ENCODE peak calls at places on chromosomes 13 and 19, in seven cellular contexts. A is mesenteric fat pad; O is endothelial cell; U is H7; B is neural progenitor cell; Z is nucleus accumbens; X is stimulated activated CD8-positive, alpha-beta memory T cell treated with anti-CD3 and anti-CD28 coated beads, Interleukin-4, amount 100 ng/mL, for 24 hours. G is an unnamed sample.

GRCh38 chr19:45505151-45505995 is 1.9 kb upstream of the VASP start:
- DNase-seq in U (no peak), B (no peak), A (no peak), Z (no peak), X (no peak), O (no peak), G (no peak)

GRCh38 chr19:41298327-41298964 is 11.5 kb upstream of the CCDC97 start:
- DNase-seq in Z (no peak), U (no peak), O (peak), B (no peak), A (no peak), X (no peak), G (no peak)

GRCh38 chr13:23514076-23514475 is 56.1 kb upstream of the TNFRSF19 start:
- DNase-seq in U (no peak), Z (no peak), B (no peak), X (no peak), O (no peak), A (no peak), G (no peak)

GRCh38 chr13:110226051-110226562 is 80.8 kb downstream of the COL4A1 start:
- DNase-seq in O (no peak), A (no peak), U (no peak), X (no peak), B (no peak), Z (no peak), G (no peak)

GRCh38 chr19:7670150-7670784 is 1.4 kb downstream of the RETN start:
- DNase-seq in Z (no peak), X (no peak), U (peak), A (no peak), O (no peak), B (peak), G (no peak)

GRCh38 chr13:90793261-90793785 is 554.2 kb upstream of the MIR17HG start:
- DNase-seq in Z (no peak), B (no peak), A (no peak), U (no peak), X (no peak), O (no peak), G (no peak)

GRCh38 chr13:30847697-30848307 is 58.3 kb upstream of the MEDAG start:
- DNase-seq in O (no peak), X (no peak), A (no peak), U (no peak), Z (no peak), B (no peak), G (no peak)

GRCh38 chr13:19055611-19056010 is 126.0 kb downstream of the TUBA3C start:
- DNase-seq in X (no peak), U (no peak), Z (no peak), A (no peak), B (no peak), O (no peak), G (no peak)

GRCh38 chr13:46385946-46386345 is 1.1 kb downstream of the RUBCNL start:
- DNase-seq in X (no peak), B (peak), O (no peak), U (peak), A (no peak), Z (no peak), G (no peak)

GRCh38 chr13:80669112-80669511 is 328.2 kb upstream of the SPRY2 start:
- DNase-seq in U (no peak), X (no peak), B (no peak), Z (no peak), A (no peak), O (no peak), G (no peak)

GRCh38 chr13:98050041-98050466 is 92.8 kb upstream of the FARP1 start:
- DNase-seq in B (no peak), O (peak), A (no peak), X (no peak), U (no peak), Z (no peak), G (no peak)

GRCh38 chr13:53782400-53783030 is 753.9 kb downstream of the OLFM4 start:
- DNase-seq in U (peak), O (peak), X (no peak), Z (no peak), B (peak), A (no peak), G (no peak)

GRCh38 chr19:1576242-1577089 is 8.3 kb upstream of the MEX3D start:
- DNase-seq in U (no peak), X (no peak), A (no peak), O (no peak), B (no peak), Z (no peak), G (no peak)

G was measured in GM12892.